ENCODE peak calls at places on chromosome 9, in five cellular contexts. One of them, this sample, is unnamed.

GRCh38 chr9:15724006-15724405 is 171.2 kb downstream of the CCDC171 start:
- DNase-seq in A549: no peak
- DNase-seq in body of pancreas: no peak
- DNase-seq in thyroid gland: no peak
- DNase-seq in upper lobe of left lung: no peak
- DNase-seq in this sample: no peak

GRCh38 chr9:111399772-111400563 is 69.9 kb upstream of the OR2K2 start:
- DNase-seq in A549: peak
- DNase-seq in body of pancreas: peak
- DNase-seq in thyroid gland: no peak
- DNase-seq in upper lobe of left lung: no peak
- DNase-seq in this sample: no peak

GRCh38 chr9:27483576-27483975 is 40.5 kb upstream of the IFNK start:
- DNase-seq in A549: no peak
- DNase-seq in body of pancreas: no peak
- DNase-seq in thyroid gland: no peak
- DNase-seq in upper lobe of left lung: no peak
- DNase-seq in this sample: no peak

GRCh38 chr9:90927496-90927895 is 125.9 kb downstream of the SYK start:
- DNase-seq in A549: no peak
- DNase-seq in body of pancreas: no peak
- DNase-seq in thyroid gland: no peak
- DNase-seq in upper lobe of left lung: no peak
- DNase-seq in this sample: no peak

GRCh38 chr9:72210522-72210921 is 61.3 kb downstream of the GDA start:
- DNase-seq in A549: no peak
- DNase-seq in body of pancreas: no peak
- DNase-seq in thyroid gland: no peak
- DNase-seq in upper lobe of left lung: no peak
- DNase-seq in this sample: no peak

GRCh38 chr9:36118706-36119105 is 17.8 kb upstream of the GLIPR2 start:
- DNase-seq in A549: no peak
- DNase-seq in body of pancreas: no peak
- DNase-seq in thyroid gland: peak
- DNase-seq in upper lobe of left lung: no peak
- DNase-seq in this sample: no peak

GRCh38 chr9:75930193-75930592 is 39.7 kb downstream of the PCSK5 start:
- DNase-seq in A549: no peak
- DNase-seq in body of pancreas: no peak
- DNase-seq in thyroid gland: no peak
- DNase-seq in upper lobe of left lung: no peak
- DNase-seq in this sample: no peak

GRCh38 chr9:1876891-1877496 is 138.2 kb upstream of the SMARCA2 start:
- DNase-seq in A549: no peak
- DNase-seq in body of pancreas: no peak
- DNase-seq in thyroid gland: no peak
- DNase-seq in upper lobe of left lung: no peak
- DNase-seq in this sample: no peak

GRCh38 chr9:84062538-84062937 is 81.9 kb downstream of the RMI1 start:
- DNase-seq in A549: no peak
- DNase-seq in body of pancreas: no peak
- DNase-seq in thyroid gland: no peak
- DNase-seq in upper lobe of left lung: no peak
- DNase-seq in this sample: no peak

GRCh38 chr9:91101598-91102168 is 260.0 kb downstream of the AUH start:
- DNase-seq in A549: no peak
- DNase-seq in body of pancreas: peak
- DNase-seq in thyroid gland: peak
- DNase-seq in upper lobe of left lung: no peak
- DNase-seq in this sample: peak

GRCh38 chr9:120571443-120572257 is 8.3 kb downstream of the CDK5RAP2 start:
- DNase-seq in A549: no peak
- DNase-seq in body of pancreas: peak
- DNase-seq in thyroid gland: no peak
- DNase-seq in upper lobe of left lung: peak
- DNase-seq in this sample: no peak

GRCh38 chr9:95142728-95143127 is 174.8 kb downstream of the FANCC start:
- DNase-seq in A549: no peak
- DNase-seq in body of pancreas: no peak
- DNase-seq in thyroid gland: no peak
- DNase-seq in upper lobe of left lung: no peak
- DNase-seq in this sample: no peak

GRCh38 chr9:6715755-6716643 is 41.8 kb upstream of the KDM4C start:
- DNase-seq in A549: peak
- DNase-seq in body of pancreas: peak
- DNase-seq in thyroid gland: peak
- DNase-seq in upper lobe of left lung: peak
- DNase-seq in this sample: peak

GRCh38 chr9:114094971-114095370 is 4.1 kb downstream of the KIF12 start:
- DNase-seq in A549: no peak
- DNase-seq in body of pancreas: no peak
- DNase-seq in thyroid gland: no peak
- DNase-seq in upper lobe of left lung: no peak
- DNase-seq in this sample: no peak

GRCh38 chr9:68640421-68641089 is 64.5 kb upstream of the PIP5K1B start:
- DNase-seq in A549: no peak
- DNase-seq in body of pancreas: no peak
- DNase-seq in thyroid gland: no peak
- DNase-seq in upper lobe of left lung: no peak
- DNase-seq in this sample: peak

GRCh38 chr9:35073276-35073607 is 817 bp upstream of the VCP start:
- DNase-seq in A549: no peak
- DNase-seq in body of pancreas: no peak
- DNase-seq in thyroid gland: no peak
- DNase-seq in upper lobe of left lung: no peak
- DNase-seq in this sample: no peak

GRCh38 chr9:120580591-120580896 is 577 bp upstream of the CDK5RAP2 start:
- DNase-seq in A549: no peak
- DNase-seq in body of pancreas: no peak
- DNase-seq in thyroid gland: no peak
- DNase-seq in upper lobe of left lung: no peak
- DNase-seq in this sample: no peak

GRCh38 chr9:36937951-36938350 is 96.1 kb downstream of the PAX5 start:
- DNase-seq in A549: no peak
- DNase-seq in body of pancreas: no peak
- DNase-seq in thyroid gland: no peak
- DNase-seq in upper lobe of left lung: no peak
- DNase-seq in this sample: no peak

GRCh38 chr9:79362100-79363081 is 209.4 kb upstream of the TLE4 start:
- DNase-seq in A549: peak
- DNase-seq in body of pancreas: no peak
- DNase-seq in thyroid gland: no peak
- DNase-seq in upper lobe of left lung: no peak
- DNase-seq in this sample: no peak

GRCh38 chr9:133470988-133471387 is 7.9 kb downstream of the SLC2A6 start:
- DNase-seq in A549: no peak
- DNase-seq in body of pancreas: no peak
- DNase-seq in thyroid gland: no peak
- DNase-seq in upper lobe of left lung: no peak
- DNase-seq in this sample: no peak

GRCh38 chr9:133471551-133472276 is 7.2 kb downstream of the SLC2A6 start:
- DNase-seq in A549: no peak
- DNase-seq in body of pancreas: no peak
- DNase-seq in thyroid gland: no peak
- DNase-seq in upper lobe of left lung: peak
- DNase-seq in this sample: no peak

GRCh38 chr9:133468777-133469455 is 9.1 kb downstream of the CACFD1 start:
- DNase-seq in A549: no peak
- DNase-seq in body of pancreas: no peak
- DNase-seq in thyroid gland: no peak
- DNase-seq in upper lobe of left lung: peak
- DNase-seq in this sample: no peak

GRCh38 chr9:133472277-133472645 is 6.6 kb downstream of the SLC2A6 start:
- DNase-seq in A549: no peak
- DNase-seq in body of pancreas: no peak
- DNase-seq in thyroid gland: no peak
- DNase-seq in upper lobe of left lung: peak
- DNase-seq in this sample: no peak

GRCh38 chr9:133470427-133470924 is 8.4 kb downstream of the SLC2A6 start:
- DNase-seq in A549: no peak
- DNase-seq in body of pancreas: no peak
- DNase-seq in thyroid gland: no peak
- DNase-seq in upper lobe of left lung: peak
- DNase-seq in this sample: no peak
- H3K27ac ChIP-seq in A549: no peak
- H3K27ac ChIP-seq in body of pancreas: peak
- H3K27ac ChIP-seq in thyroid gland: no peak
- H3K27ac ChIP-seq in upper lobe of left lung: no peak
- H3K27ac ChIP-seq in this sample: no peak

DNA sequence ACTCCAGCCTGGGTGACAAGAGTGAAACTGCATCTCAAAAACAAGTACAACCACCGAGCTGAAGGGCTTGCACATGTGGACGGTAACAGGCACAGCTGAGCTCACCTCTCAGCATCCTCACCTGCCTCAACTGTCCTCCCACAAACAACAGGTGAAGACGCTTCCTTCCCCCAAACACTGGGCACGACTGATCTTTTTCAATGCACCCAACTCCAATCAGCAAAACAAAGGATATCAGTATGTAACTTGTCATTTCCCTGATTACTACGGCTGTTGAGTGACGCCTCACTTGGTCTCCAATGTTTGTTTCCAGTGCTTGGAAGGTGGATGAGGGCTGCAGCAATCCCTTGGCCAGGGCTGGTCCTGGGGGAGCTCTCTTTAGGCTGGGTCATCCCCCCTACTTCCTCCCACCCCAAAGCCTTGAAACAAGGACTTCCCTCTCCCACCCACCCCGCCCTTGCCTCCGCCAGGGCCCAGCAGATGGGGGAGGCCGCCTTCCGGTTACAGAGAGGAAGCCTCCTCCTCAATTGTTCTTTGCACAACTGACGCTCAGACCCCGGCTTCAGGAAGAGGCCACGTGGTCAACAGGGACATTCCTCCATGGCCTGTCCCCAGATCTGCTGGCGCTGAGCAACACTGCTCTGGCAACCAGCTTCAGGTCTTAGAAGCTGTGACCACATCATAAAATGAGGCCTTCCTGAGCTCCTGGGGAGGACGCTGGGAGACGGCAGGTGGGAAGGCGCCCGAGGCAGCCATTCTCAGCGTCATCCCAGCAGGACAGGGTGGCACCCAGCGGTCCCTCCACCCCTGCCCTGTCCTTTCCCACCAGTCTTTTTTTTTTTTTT is 5.9 kb downstream of the FAM78A start:
- DNase-seq in A549: no peak
- DNase-seq in body of pancreas: peak
- DNase-seq in thyroid gland: peak
- DNase-seq in upper lobe of left lung: peak
- DNase-seq in this sample: peak
- TF ChIP-seq POLR2A in A549: no peak
- TF ChIP-seq POLR2A in body of pancreas: no peak
- TF ChIP-seq POLR2A in thyroid gland: no peak
- TF ChIP-seq POLR2A in upper lobe of left lung: peak
- TF ChIP-seq POLR2A in this sample: no peak

GRCh38 chr9:136859821-136860269 is 6.3 kb downstream of the EDF1 start:
- DNase-seq in A549: no peak
- DNase-seq in body of pancreas: no peak
- DNase-seq in thyroid gland: no peak
- DNase-seq in upper lobe of left lung: peak
- DNase-seq in this sample: peak

GRCh38 chr9:136860529-136860928 is 5.6 kb downstream of the EDF1 start:
- DNase-seq in A549: no peak
- DNase-seq in body of pancreas: no peak
- DNase-seq in thyroid gland: no peak
- DNase-seq in upper lobe of left lung: peak
- DNase-seq in this sample: no peak

GRCh38 chr9:136862849-136863622 is 3.1 kb downstream of the EDF1 start:
- DNase-seq in A549: no peak
- DNase-seq in body of pancreas: no peak
- DNase-seq in thyroid gland: no peak
- DNase-seq in upper lobe of left lung: peak
- DNase-seq in this sample: no peak

GRCh38 chr9:136861874-136862457 is 4.1 kb downstream of the EDF1 start:
- DNase-seq in A549: no peak
- DNase-seq in body of pancreas: no peak
- DNase-seq in thyroid gland: no peak
- DNase-seq in upper lobe of left lung: peak
- DNase-seq in this sample: no peak

DNA sequence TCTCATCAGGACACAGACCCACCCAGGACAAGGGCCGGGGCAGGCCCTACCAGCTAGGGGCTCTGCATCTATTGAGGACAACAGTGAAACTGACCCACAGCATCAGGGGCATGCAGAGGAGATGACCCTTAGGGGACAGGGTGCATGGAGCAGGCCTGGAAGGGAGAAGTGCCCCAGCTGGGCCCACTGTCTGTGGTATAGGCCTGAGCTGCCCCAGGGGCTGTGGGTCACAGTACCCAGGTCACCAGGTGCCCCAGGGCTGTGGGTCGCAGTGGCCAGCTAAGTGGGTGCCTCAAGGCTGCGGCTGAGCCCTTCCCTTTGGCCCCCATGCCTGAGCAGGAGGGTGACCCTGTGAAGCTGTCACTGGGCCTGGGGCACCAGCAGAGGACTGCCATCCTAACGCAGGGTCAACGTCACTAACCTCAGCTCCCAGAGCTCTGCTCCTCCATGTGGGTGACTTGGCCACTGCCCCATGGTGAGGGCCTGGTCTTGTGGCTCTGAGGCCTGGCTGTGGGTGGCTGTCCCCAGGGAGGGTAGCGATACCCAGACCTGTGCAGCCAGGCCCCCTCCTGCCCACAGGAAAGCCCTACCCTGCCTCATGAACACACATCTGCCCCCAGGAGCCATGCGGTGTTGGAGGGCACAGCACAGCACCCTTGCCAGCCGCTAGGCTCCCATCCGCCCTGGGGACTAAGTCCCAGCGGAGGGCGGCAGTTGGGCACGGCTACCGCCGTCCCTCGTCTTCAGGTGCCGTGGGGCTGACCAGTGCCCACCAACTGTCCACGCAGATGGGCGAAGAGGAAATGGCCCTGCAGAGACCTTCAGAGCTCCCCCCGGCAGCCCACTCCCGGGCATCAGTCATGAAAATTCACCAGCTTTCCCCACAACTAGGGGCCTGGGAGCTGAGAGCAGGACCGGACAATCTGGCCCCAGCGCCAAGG is 4.9 kb downstream of the EDF1 start:
- DNase-seq in A549: no peak
- DNase-seq in body of pancreas: no peak
- DNase-seq in thyroid gland: no peak
- DNase-seq in upper lobe of left lung: peak
- DNase-seq in this sample: no peak
- H3K27ac ChIP-seq in A549: peak
- H3K27ac ChIP-seq in body of pancreas: peak
- H3K27ac ChIP-seq in thyroid gland: no peak
- H3K27ac ChIP-seq in upper lobe of left lung: no peak
- H3K27ac ChIP-seq in this sample: peak

GRCh38 chr9:137814841-137815240 is 62.7 kb upstream of the CACNA1B start:
- DNase-seq in A549: no peak
- DNase-seq in body of pancreas: no peak
- DNase-seq in thyroid gland: no peak
- DNase-seq in upper lobe of left lung: no peak
- DNase-seq in this sample: no peak

GRCh38 chr9:137818286-137818685 is 59.3 kb upstream of the CACNA1B start:
- DNase-seq in A549: no peak
- DNase-seq in body of pancreas: no peak
- DNase-seq in thyroid gland: no peak
- DNase-seq in upper lobe of left lung: no peak
- DNase-seq in this sample: no peak

GRCh38 chr9:137816531-137817235 is 60.9 kb upstream of the CACNA1B start:
- DNase-seq in A549: no peak
- DNase-seq in body of pancreas: no peak
- DNase-seq in thyroid gland: no peak
- DNase-seq in upper lobe of left lung: peak
- DNase-seq in this sample: no peak

GRCh38 chr9:137815256-137816255 is 62.0 kb upstream of the CACNA1B start:
- DNase-seq in A549: no peak
- DNase-seq in body of pancreas: no peak
- DNase-seq in thyroid gland: no peak
- DNase-seq in upper lobe of left lung: peak
- DNase-seq in this sample: no peak

GRCh38 chr9:137817236-137818200 is 60.1 kb upstream of the CACNA1B start:
- DNase-seq in A549: no peak
- DNase-seq in body of pancreas: no peak
- DNase-seq in thyroid gland: no peak
- DNase-seq in upper lobe of left lung: peak
- DNase-seq in this sample: no peak
- TF ChIP-seq POLR2A in A549: no peak
- TF ChIP-seq POLR2A in body of pancreas: no peak
- TF ChIP-seq POLR2A in thyroid gland: no peak
- TF ChIP-seq POLR2A in upper lobe of left lung: no peak
- TF ChIP-seq POLR2A in this sample: no peak